ENCODE peak calls at places on chromosomes 4 and X, in four cellular contexts. One of them, this sample, is unnamed.

GRCh38 chrX:123835661-123836371 is 24.0 kb upstream of the XIAP start:
- DNase-seq in fibroblast of pulmonary artery: peak; percentile 51
- DNase-seq in astrocyte of the cerebellum: peak; percentile 24
- DNase-seq in fibroblast of mammary gland: peak; percentile 83
- DNase-seq in this sample: no peak

GRCh38 chr4:184826315-184827266 is 823 bp upstream of the ACSL1 start:
- DNase-seq in fibroblast of pulmonary artery: no peak
- DNase-seq in fibroblast of mammary gland: no peak
- DNase-seq in astrocyte of the cerebellum: no peak
- DNase-seq in this sample: peak; percentile 31

GRCh38 chrX:50799531-50799961 is 14.4 kb downstream of the SHROOM4 start:
- DNase-seq in fibroblast of pulmonary artery: peak; percentile 82
- DNase-seq in astrocyte of the cerebellum: no peak
- DNase-seq in fibroblast of mammary gland: peak; percentile 67
- DNase-seq in this sample: no peak

GRCh38 chr4:150578745-150579470 is 3.0 kb upstream of the MAB21L2 start:
- DNase-seq in fibroblast of pulmonary artery: peak; percentile 23
- DNase-seq in fibroblast of mammary gland: no peak
- DNase-seq in astrocyte of the cerebellum: no peak
- DNase-seq in this sample: no peak

GRCh38 chrX:120751683-120752082 is 121.8 kb upstream of the C1GALT1C1 start:
- DNase-seq in fibroblast of mammary gland: no peak
- DNase-seq in astrocyte of the cerebellum: no peak
- DNase-seq in fibroblast of pulmonary artery: no peak
- DNase-seq in this sample: no peak

GRCh38 chrX:12115377-12115776 is 22.9 kb upstream of the FRMPD4 start:
- DNase-seq in astrocyte of the cerebellum: no peak
- DNase-seq in fibroblast of pulmonary artery: no peak
- DNase-seq in fibroblast of mammary gland: no peak
- DNase-seq in this sample: no peak

GRCh38 chr4:119750771-119751170 is 122.2 kb upstream of the PDE5A start:
- DNase-seq in fibroblast of mammary gland: peak; percentile 42
- DNase-seq in fibroblast of pulmonary artery: no peak
- DNase-seq in astrocyte of the cerebellum: peak; percentile 66
- DNase-seq in this sample: no peak

GRCh38 chr4:141124224-141124623 is 9.0 kb downstream of the RNF150 start:
- DNase-seq in fibroblast of mammary gland: no peak
- DNase-seq in fibroblast of pulmonary artery: no peak
- DNase-seq in astrocyte of the cerebellum: peak; percentile 62
- DNase-seq in this sample: no peak

GRCh38 chrX:148443216-148443615 is 57.2 kb upstream of the AFF2 start:
- DNase-seq in fibroblast of mammary gland: no peak
- DNase-seq in fibroblast of pulmonary artery: no peak
- DNase-seq in astrocyte of the cerebellum: no peak
- DNase-seq in this sample: no peak

GRCh38 chr4:143599827-143600226 is 86.3 kb downstream of the SMARCA5 start:
- DNase-seq in fibroblast of mammary gland: no peak
- DNase-seq in fibroblast of pulmonary artery: no peak
- DNase-seq in astrocyte of the cerebellum: no peak
- DNase-seq in this sample: no peak

GRCh38 chrX:68648960-68649359 is 1.5 kb downstream of the STARD8 start:
- DNase-seq in fibroblast of mammary gland: peak; percentile 29
- DNase-seq in astrocyte of the cerebellum: no peak
- DNase-seq in fibroblast of pulmonary artery: peak; percentile 23
- DNase-seq in this sample: no peak

GRCh38 chrX:120791013-120791643 is 84.5 kb downstream of the CT47B1 start:
- DNase-seq in astrocyte of the cerebellum: no peak
- DNase-seq in fibroblast of pulmonary artery: peak; percentile 80
- DNase-seq in fibroblast of mammary gland: peak; percentile 87
- DNase-seq in this sample: no peak

GRCh38 chrX:112043997-112044396 is 38.6 kb downstream of the TRPC5 start:
- DNase-seq in fibroblast of pulmonary artery: peak; percentile 2
- DNase-seq in fibroblast of mammary gland: peak; percentile 15
- DNase-seq in astrocyte of the cerebellum: no peak
- DNase-seq in this sample: peak; percentile 50

GRCh38 chr4:7062816-7063215 is 5.0 kb downstream of the GRPEL1 start:
- DNase-seq in astrocyte of the cerebellum: no peak
- DNase-seq in fibroblast of pulmonary artery: no peak
- DNase-seq in fibroblast of mammary gland: no peak
- DNase-seq in this sample: no peak

GRCh38 chr4:113958766-113959540 is 20.5 kb downstream of the ARSJ start:
- DNase-seq in fibroblast of pulmonary artery: peak; percentile 91
- DNase-seq in astrocyte of the cerebellum: peak; percentile 88
- DNase-seq in fibroblast of mammary gland: peak; percentile 96
- DNase-seq in this sample: no peak

GRCh38 chr4:123351713-123352112 is 44.9 kb upstream of the SPRY1 start:
- DNase-seq in fibroblast of mammary gland: no peak
- DNase-seq in fibroblast of pulmonary artery: no peak
- DNase-seq in astrocyte of the cerebellum: no peak
- DNase-seq in this sample: no peak

GRCh38 chrX:67607436-67607835 is 63.6 kb downstream of the AR start:
- DNase-seq in astrocyte of the cerebellum: no peak
- DNase-seq in fibroblast of pulmonary artery: no peak
- DNase-seq in fibroblast of mammary gland: peak; percentile 90
- DNase-seq in this sample: no peak

GRCh38 chr4:56742080-56742871 is 61.2 kb upstream of the HOPX start:
- DNase-seq in fibroblast of pulmonary artery: no peak
- DNase-seq in astrocyte of the cerebellum: no peak
- DNase-seq in fibroblast of mammary gland: peak; percentile 38
- DNase-seq in this sample: no peak

GRCh38 chr4:7295201-7295916 is 103.0 kb downstream of the SORCS2 start:
- DNase-seq in fibroblast of pulmonary artery: peak; percentile 18
- DNase-seq in fibroblast of mammary gland: peak; percentile 27
- DNase-seq in astrocyte of the cerebellum: no peak
- DNase-seq in this sample: no peak

GRCh38 chr4:1983846-1984405 is 24.8 kb downstream of the NELFA start:
- DNase-seq in astrocyte of the cerebellum: no peak
- DNase-seq in fibroblast of pulmonary artery: peak; percentile 14
- DNase-seq in fibroblast of mammary gland: no peak
- DNase-seq in this sample: no peak

GRCh38 chr4:185054876-185055275 is 36.6 kb downstream of the HELT start:
- DNase-seq in astrocyte of the cerebellum: no peak
- DNase-seq in fibroblast of mammary gland: no peak
- DNase-seq in fibroblast of pulmonary artery: no peak
- DNase-seq in this sample: no peak

GRCh38 chr4:17285747-17286146 is 226.1 kb downstream of the QDPR start:
- DNase-seq in fibroblast of pulmonary artery: no peak
- DNase-seq in astrocyte of the cerebellum: no peak
- DNase-seq in fibroblast of mammary gland: no peak
- DNase-seq in this sample: no peak

GRCh38 chrX:110173192-110174175 is 144.4 kb downstream of the AMMECR1 start:
- DNase-seq in fibroblast of mammary gland: peak; percentile 42
- DNase-seq in fibroblast of pulmonary artery: no peak
- DNase-seq in astrocyte of the cerebellum: no peak
- DNase-seq in this sample: no peak

GRCh38 chr4:43718369-43718768 is 730.2 kb downstream of the KCTD8 start:
- DNase-seq in fibroblast of mammary gland: no peak
- DNase-seq in fibroblast of pulmonary artery: no peak
- DNase-seq in astrocyte of the cerebellum: no peak
- DNase-seq in this sample: no peak

GRCh38 chrX:68822641-68823410 is 6.0 kb upstream of the EFNB1 start:
- DNase-seq in astrocyte of the cerebellum: no peak
- DNase-seq in fibroblast of pulmonary artery: peak; percentile 72
- DNase-seq in fibroblast of mammary gland: peak; percentile 64
- DNase-seq in this sample: peak; percentile 39

GRCh38 chr4:106708604-106708876 is 327.6 kb downstream of the DKK2 start:
- DNase-seq in astrocyte of the cerebellum: no peak
- DNase-seq in fibroblast of pulmonary artery: no peak
- DNase-seq in fibroblast of mammary gland: no peak
- DNase-seq in this sample: no peak

GRCh38 chrX:52425710-52426245 is 57.0 kb downstream of the XAGE2 start:
- DNase-seq in fibroblast of pulmonary artery: peak; percentile 20
- DNase-seq in fibroblast of mammary gland: peak; percentile 40
- DNase-seq in astrocyte of the cerebellum: peak; percentile 8
- DNase-seq in this sample: no peak

GRCh38 chr4:100461796-100462195 is 56.0 kb downstream of the EMCN start:
- DNase-seq in fibroblast of pulmonary artery: no peak
- DNase-seq in fibroblast of mammary gland: no peak
- DNase-seq in astrocyte of the cerebellum: no peak
- DNase-seq in this sample: no peak

GRCh38 chr4:109979932-109980717 is 67.4 kb downstream of the EGF start:
- DNase-seq in fibroblast of pulmonary artery: peak; percentile 25
- DNase-seq in fibroblast of mammary gland: peak; percentile 51
- DNase-seq in astrocyte of the cerebellum: peak; percentile 11
- DNase-seq in this sample: no peak

GRCh38 chr4:46844325-46844917 is 64.6 kb downstream of the COX7B2 start:
- DNase-seq in astrocyte of the cerebellum: peak; percentile 54
- DNase-seq in fibroblast of mammary gland: peak; percentile 53
- DNase-seq in fibroblast of pulmonary artery: peak; percentile 77
- DNase-seq in this sample: peak; percentile 79

GRCh38 chr4:10117424-10118354 is 1.1 kb upstream of the WDR1 start:
- DNase-seq in fibroblast of mammary gland: peak; percentile 26
- DNase-seq in astrocyte of the cerebellum: no peak
- DNase-seq in fibroblast of pulmonary artery: peak; percentile 50
- DNase-seq in this sample: no peak

GRCh38 chrX:71081348-71082148 is 13.4 kb upstream of the SNX12 start:
- DNase-seq in fibroblast of pulmonary artery: peak; percentile 70
- DNase-seq in fibroblast of mammary gland: peak; percentile 55
- DNase-seq in astrocyte of the cerebellum: no peak
- DNase-seq in this sample: no peak

GRCh38 chr4:71045256-71045655 is 51.8 kb downstream of the DCK start:
- DNase-seq in astrocyte of the cerebellum: no peak
- DNase-seq in fibroblast of pulmonary artery: no peak
- DNase-seq in fibroblast of mammary gland: no peak
- DNase-seq in this sample: no peak

DNA sequence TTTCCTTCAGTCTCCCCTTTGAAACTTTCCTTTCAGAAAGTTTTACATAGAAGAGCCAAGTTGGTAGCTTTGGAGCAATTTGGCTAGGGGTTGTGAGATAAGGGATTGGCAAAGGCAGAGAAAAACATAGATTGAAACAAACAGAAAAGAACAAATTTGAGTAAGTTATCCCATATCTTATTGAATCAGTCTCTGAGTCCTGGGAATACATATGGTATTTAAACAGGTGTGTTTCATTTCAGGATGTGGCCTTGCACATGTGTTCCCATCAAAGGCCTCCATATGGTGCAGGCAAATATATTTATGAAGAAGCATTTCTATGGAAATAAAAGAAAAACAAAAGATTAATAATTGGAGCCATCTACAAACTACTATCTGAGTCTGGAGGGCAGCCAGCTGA is 227.9 kb upstream of the ZFP42 start:
- DNase-seq in fibroblast of pulmonary artery: no peak
- DNase-seq in fibroblast of mammary gland: no peak
- DNase-seq in astrocyte of the cerebellum: no peak
- DNase-seq in this sample: no peak
- H3K4me3 ChIP-seq in fibroblast of pulmonary artery: no peak overlapping the region
- H3K4me3 ChIP-seq in fibroblast of mammary gland: no peak overlapping the region
- H3K4me3 ChIP-seq in astrocyte of the cerebellum: no peak overlapping the region
- H3K4me3 ChIP-seq in this sample: no peak overlapping the region

GRCh38 chr4:25860586-25861421 is 2.0 kb downstream of the SEL1L3 start:
- DNase-seq in fibroblast of mammary gland: no peak
- DNase-seq in astrocyte of the cerebellum: no peak
- DNase-seq in fibroblast of pulmonary artery: peak; percentile 63
- DNase-seq in this sample: no peak
- H3K4me3 ChIP-seq in fibroblast of mammary gland: no peak overlapping the region
- H3K4me3 ChIP-seq in astrocyte of the cerebellum: no peak overlapping the region
- H3K4me3 ChIP-seq in fibroblast of pulmonary artery: peak overlapping the region; percentile 69
- H3K4me3 ChIP-seq in this sample: peak overlapping the region; percentile 85

GRCh38 chr4:37890501-37891220 is at the start of gene TBC1D1:
- DNase-seq in astrocyte of the cerebellum: no peak
- DNase-seq in fibroblast of pulmonary artery: no peak
- DNase-seq in fibroblast of mammary gland: no peak
- DNase-seq in this sample: peak; percentile 57

GRCh38 chr4:37892641-37893040 is 1.8 kb downstream of the TBC1D1 start:
- DNase-seq in fibroblast of pulmonary artery: no peak
- DNase-seq in astrocyte of the cerebellum: no peak
- DNase-seq in fibroblast of mammary gland: no peak
- DNase-seq in this sample: peak; percentile 15

GRCh38 chr4:37893164-37893563 is 2.3 kb downstream of the TBC1D1 start:
- DNase-seq in fibroblast of pulmonary artery: no peak
- DNase-seq in astrocyte of the cerebellum: no peak
- DNase-seq in fibroblast of mammary gland: no peak
- DNase-seq in this sample: no peak

GRCh38 chr4:37891221-37892159 is 606 bp downstream of the TBC1D1 start:
- DNase-seq in fibroblast of pulmonary artery: no peak
- DNase-seq in fibroblast of mammary gland: peak; percentile 13
- DNase-seq in astrocyte of the cerebellum: no peak
- DNase-seq in this sample: peak; percentile 84

GRCh38 chr4:37889849-37890500 is 909 bp upstream of the TBC1D1 start:
- DNase-seq in astrocyte of the cerebellum: no peak
- DNase-seq in fibroblast of pulmonary artery: no peak
- DNase-seq in fibroblast of mammary gland: peak; percentile 7
- DNase-seq in this sample: no peak
- H3K4me3 ChIP-seq in astrocyte of the cerebellum: peak overlapping the region; percentile 55
- H3K4me3 ChIP-seq in fibroblast of pulmonary artery: peak overlapping the region; percentile 67
- H3K4me3 ChIP-seq in fibroblast of mammary gland: peak overlapping the region; percentile 57
- H3K4me3 ChIP-seq in this sample: peak overlapping the region; percentile 65

DNA sequence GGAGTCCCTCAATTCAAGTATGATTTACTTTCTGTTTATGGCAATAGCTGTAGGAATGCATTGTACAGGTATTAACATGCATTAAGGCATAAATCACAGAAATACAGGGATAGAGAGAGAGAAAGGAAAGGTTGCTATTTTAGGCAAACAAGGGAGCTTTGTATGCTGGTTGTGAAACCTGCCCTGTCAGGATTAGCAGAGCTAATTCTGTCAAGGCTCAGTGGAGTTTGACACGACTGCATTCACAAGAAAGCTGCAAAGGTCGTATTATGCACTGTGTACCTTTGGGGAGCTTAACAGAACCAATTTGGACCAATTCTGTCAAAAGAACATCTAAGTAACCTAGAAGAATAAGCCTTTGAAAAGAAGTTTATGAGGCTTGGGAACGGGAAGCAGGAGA is 239.3 kb downstream of the GRIA2 start:
- DNase-seq in astrocyte of the cerebellum: no peak
- DNase-seq in fibroblast of mammary gland: no peak
- DNase-seq in fibroblast of pulmonary artery: no peak
- DNase-seq in this sample: no peak
- H3K4me3 ChIP-seq in astrocyte of the cerebellum: no peak overlapping the region
- H3K4me3 ChIP-seq in fibroblast of mammary gland: no peak overlapping the region
- H3K4me3 ChIP-seq in fibroblast of pulmonary artery: no peak overlapping the region
- H3K4me3 ChIP-seq in this sample: no peak overlapping the region

GRCh38 chr4:107824367-107825071 is at the start of gene SGMS2:
- DNase-seq in fibroblast of mammary gland: peak; percentile 88
- DNase-seq in astrocyte of the cerebellum: peak; percentile 45
- DNase-seq in fibroblast of pulmonary artery: peak; percentile 89
- DNase-seq in this sample: peak; percentile 37
- H3K4me3 ChIP-seq in fibroblast of mammary gland: peak within 1 kb of the TSS; percentile 96
- H3K4me3 ChIP-seq in astrocyte of the cerebellum: peak within 1 kb of the TSS; percentile 71
- H3K4me3 ChIP-seq in fibroblast of pulmonary artery: peak within 1 kb of the TSS; percentile 91
- H3K4me3 ChIP-seq in this sample: peak within 1 kb of the TSS; percentile 73

GRCh38 chrX:6738518-6739470 is 203.9 kb upstream of the VCX3A start:
- DNase-seq in fibroblast of pulmonary artery: no peak
- DNase-seq in fibroblast of mammary gland: no peak
- DNase-seq in astrocyte of the cerebellum: no peak
- DNase-seq in this sample: peak; percentile 92
- H3K4me3 ChIP-seq in fibroblast of pulmonary artery: no peak overlapping the region
- H3K4me3 ChIP-seq in fibroblast of mammary gland: no peak overlapping the region
- H3K4me3 ChIP-seq in astrocyte of the cerebellum: no peak overlapping the region
- H3K4me3 ChIP-seq in this sample: no peak overlapping the region